ENCODE peak calls at places on chromosomes 3 and 15, in five cellular contexts. D is PC-3, Y is right lobe of liver, Z is tibial nerve, U is lung. B is an unnamed sample. For H3K4me1, the result is how much of the 10 kb centered on the place peaks cover.

GRCh38 chr3:14819671-14820070 is 909 bp downstream of the FGD5 start:
- DNase-seq in Z (no peak), D (no peak), Y (no peak), U (no peak), B (peak)

GRCh38 chr3:22835041-22835440 is 368.1 kb upstream of the UBE2E2 start:
- DNase-seq in U (no peak), Z (no peak), D (peak), Y (no peak), B (no peak)

GRCh38 chr3:103372031-103372430 is 937.2 kb downstream of the ZPLD1 start:
- DNase-seq in Z (no peak), D (no peak), U (no peak), Y (no peak), B (no peak)

GRCh38 chr15:65318870-65319356 is 14.4 kb downstream of the RNU5B-1 start:
- DNase-seq in D (peak), U (peak), Y (peak), Z (peak), B (peak)

GRCh38 chr3:17420668-17421067 is 321.8 kb downstream of the TBC1D5 start:
- DNase-seq in Y (no peak), D (peak), U (no peak), Z (no peak), B (no peak)

GRCh38 chr3:13135251-13135810 is 62.1 kb upstream of the IQSEC1 start:
- DNase-seq in U (no peak), D (no peak), Z (no peak), Y (peak), B (no peak)

GRCh38 chr15:60520041-60520824 is 41.3 kb upstream of the ICE2 start:
- DNase-seq in D (peak), U (no peak), Y (no peak), Z (no peak), B (no peak)

GRCh38 chr3:69451594-69451993 is 65.7 kb upstream of the FRMD4B start:
- DNase-seq in U (no peak), D (no peak), Z (no peak), Y (no peak), B (no peak)

GRCh38 chr3:75078290-75078689 is 463.8 kb upstream of the CNTN3 start:
- DNase-seq in U (no peak), Z (no peak), Y (no peak), D (no peak), B (no peak)

GRCh38 chr15:34233614-34234013 is 8.8 kb downstream of the EMC4 start:
- DNase-seq in D (no peak), Y (no peak), U (peak), Z (no peak), B (no peak)

GRCh38 chr15:97547381-97547780 is 413.1 kb upstream of the ARRDC4 start:
- DNase-seq in U (no peak), Y (no peak), D (no peak), Z (no peak), B (no peak)

GRCh38 chr15:31869640-31870335 is 160.5 kb upstream of the CHRNA7 start:
- DNase-seq in U (no peak), D (no peak), Y (no peak), Z (no peak), B (peak)

GRCh38 chr3:17639257-17639656 is 103.2 kb downstream of the TBC1D5 start:
- DNase-seq in D (peak), U (no peak), Y (no peak), Z (no peak), B (no peak)

GRCh38 chr15:74768771-74769342 is 13.0 kb upstream of the CSK start:
- DNase-seq in Z (peak), D (peak), Y (peak), U (peak), B (peak)

GRCh38 chr3:59698091-59698490 is 648.3 kb upstream of the CFAP20DC start:
- DNase-seq in Z (no peak), Y (no peak), U (no peak), D (no peak), B (no peak)

GRCh38 chr3:179100652-179101051 is 29.0 kb upstream of the ZMAT3 start:
- DNase-seq in U (no peak), Z (no peak), Y (no peak), D (peak), B (peak)

GRCh38 chr3:128197855-128198254 is 44.6 kb downstream of the EEFSEC start:
- DNase-seq in Y (no peak), U (no peak), D (no peak), Z (no peak), B (no peak)

GRCh38 chr15:34241376-34242350 is 16.8 kb downstream of the EMC4 start:
- DNase-seq in D (peak), Y (no peak), U (no peak), Z (no peak), B (no peak)

GRCh38 chr3:94024385-94024784 is 4.0 kb downstream of the STX19 start:
- DNase-seq in D (peak), U (no peak), Z (no peak), Y (no peak), B (no peak)

GRCh38 chr3:94019659-94020058 is 8.7 kb downstream of the STX19 start:
- DNase-seq in Y (no peak), Z (no peak), U (no peak), D (no peak), B (no peak)

GRCh38 chr3:94020293-94020692 is 8.1 kb downstream of the STX19 start:
- DNase-seq in Y (no peak), D (no peak), Z (no peak), U (no peak), B (no peak)
- H3K4me1 ChIP-seq in Y (under half), D (under half), Z (under half), U (under half), B (under half)

GRCh38 chr3:126658584-126658983 is 3.7 kb upstream of the TXNRD3 start:
- DNase-seq in D (no peak), U (no peak), Z (no peak), Y (no peak), B (no peak)

GRCh38 chr3:126661965-126662364 is 7.0 kb upstream of the TXNRD3 start:
- DNase-seq in Z (no peak), D (no peak), Y (no peak), U (no peak), B (no peak)

GRCh38 chr3:126657901-126658300 is 3.0 kb upstream of the TXNRD3 start:
- DNase-seq in U (no peak), Z (no peak), Y (no peak), D (no peak), B (no peak)

GRCh38 chr3:126661532-126661931 is 6.6 kb upstream of the TXNRD3 start:
- DNase-seq in U (no peak), Z (no peak), D (no peak), Y (no peak), B (no peak)

DNA sequence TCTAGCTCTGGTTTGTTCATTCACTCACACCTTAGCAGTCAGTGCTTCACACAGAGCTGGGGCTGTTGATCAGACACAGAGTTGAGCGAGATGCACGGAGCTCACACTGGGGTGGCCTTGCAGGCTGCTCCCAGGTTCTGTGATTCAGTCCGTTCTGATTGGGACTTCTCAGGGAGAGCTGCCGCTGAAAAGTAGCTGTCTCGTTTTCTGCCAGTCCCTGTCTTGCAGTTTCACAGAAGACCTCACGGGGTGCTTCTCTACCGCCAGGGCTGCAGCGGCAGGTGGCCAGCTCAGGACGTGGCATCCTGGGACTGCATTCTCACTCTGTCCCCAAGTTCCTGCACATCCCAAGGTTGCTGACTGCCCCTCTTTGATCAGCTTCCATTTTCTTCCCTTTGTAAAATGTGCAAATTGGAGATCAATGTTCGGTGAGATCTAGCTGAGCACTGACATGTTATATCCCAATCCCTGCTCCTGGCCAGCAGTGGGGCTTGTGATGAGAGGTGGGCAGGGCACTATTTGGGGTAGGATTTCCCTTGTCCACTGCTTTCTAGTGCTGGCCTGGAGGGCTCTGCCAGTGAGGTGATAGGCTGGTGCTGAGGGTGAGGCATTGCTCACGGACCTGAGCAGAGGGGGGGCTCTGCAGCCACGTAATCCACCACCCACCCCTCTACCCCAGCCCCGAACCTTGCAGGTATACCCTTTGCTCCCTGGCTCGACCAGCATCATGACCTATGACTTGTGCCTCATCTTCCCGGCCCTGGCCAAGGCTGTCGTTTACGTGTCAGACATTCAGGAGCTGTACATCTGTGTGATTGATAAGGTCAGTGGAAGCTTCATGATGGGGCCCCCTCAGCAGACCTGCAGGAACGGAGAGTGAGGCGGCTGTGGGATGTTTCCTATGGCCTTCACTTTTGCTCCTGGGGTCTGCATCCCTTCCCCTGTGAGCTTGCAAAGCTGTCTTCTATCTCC is 5.3 kb upstream of the TXNRD3 start:
- DNase-seq in Z (no peak), D (peak), Y (no peak), U (no peak), B (no peak)
- TF ChIP-seq CTCF in Z (no peak), D (peak), Y (no peak), U (no peak), B (peak)

GRCh38 chr3:64395490-64395889 is 170.2 kb upstream of the PRICKLE2 start:
- DNase-seq in Y (no peak), U (no peak), D (no peak), Z (no peak), B (no peak)
- H3K4me1 ChIP-seq in Y (under half), U (under half), D (under half), Z (under half), B (under half)

GRCh38 chr3:150546226-150547044 is at the start of the genes EIF2A and SERP1:
- DNase-seq in Z (peak), D (peak), U (peak), Y (peak), B (peak)

GRCh38 chr3:150544040-150544439 is 2.3 kb downstream of the SERP1 start:
- DNase-seq in U (no peak), D (peak), Z (no peak), Y (no peak), B (no peak)

GRCh38 chr3:150547045-150547753 is 612 bp downstream of the EIF2A start:
- DNase-seq in Y (no peak), Z (no peak), D (peak), U (no peak), B (no peak)

GRCh38 chr3:150544726-150545125 is 1.6 kb downstream of the SERP1 start:
- DNase-seq in Y (no peak), Z (no peak), U (no peak), D (peak), B (no peak)

DNA sequence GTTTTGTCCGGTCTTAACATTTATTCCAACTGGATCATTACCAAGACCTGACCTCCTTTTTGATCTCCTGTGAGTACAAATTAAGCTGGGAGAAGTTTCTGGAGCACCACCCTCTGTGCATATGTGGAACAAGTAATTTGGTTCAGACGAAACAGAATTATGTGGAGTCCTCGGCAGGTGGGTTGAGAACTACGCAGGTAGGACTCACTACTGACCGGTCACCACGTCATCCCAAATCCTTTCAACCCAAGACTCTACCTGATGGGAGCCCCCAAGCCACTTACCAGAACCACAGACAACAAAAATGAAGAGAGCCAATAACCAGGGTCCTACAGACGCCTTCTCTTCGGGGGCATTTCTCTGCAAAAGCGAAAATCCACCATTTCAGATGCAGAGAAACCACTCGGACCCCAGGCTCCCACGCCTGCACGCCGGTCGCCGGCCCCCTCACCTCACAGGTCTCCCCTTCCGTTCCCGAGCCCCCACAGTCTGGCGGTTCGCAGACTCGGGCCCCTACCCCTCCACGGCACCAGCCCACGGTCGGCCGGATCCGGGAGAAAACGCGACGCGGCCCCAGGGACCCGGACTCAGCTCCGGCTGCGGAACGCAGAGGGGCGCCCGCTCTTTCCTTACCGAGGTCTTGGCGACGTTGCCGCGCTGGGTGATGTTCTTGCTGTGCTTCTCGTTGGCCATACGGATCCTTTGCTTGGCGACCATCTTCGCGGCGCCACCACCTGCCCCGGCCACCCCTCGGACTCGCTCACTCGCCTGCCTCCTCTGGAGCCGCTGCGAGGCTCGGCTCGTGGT is 674 bp downstream of the SERP1 start:
- DNase-seq in U (no peak), D (peak), Y (peak), Z (peak), B (no peak)
- TF ChIP-seq CTCF in U (no peak), D (no peak), Y (no peak), Z (no peak), B (no peak)

GRCh38 chr3:52891615-52892081 is 5.7 kb downstream of the STIMATE start:
- DNase-seq in Z (no peak), U (no peak), Y (no peak), D (no peak), B (no peak)

GRCh38 chr3:52892290-52892624 is 5.1 kb downstream of the STIMATE start:
- DNase-seq in D (no peak), Y (peak), Z (no peak), U (no peak), B (no peak)

GRCh38 chr3:52893723-52894122 is 3.6 kb downstream of the STIMATE start:
- DNase-seq in U (no peak), Z (no peak), Y (peak), D (no peak), B (no peak)

GRCh38 chr3:52891164-52891563 is 6.2 kb downstream of the STIMATE start:
- DNase-seq in Z (no peak), U (peak), D (no peak), Y (no peak), B (no peak)

DNA sequence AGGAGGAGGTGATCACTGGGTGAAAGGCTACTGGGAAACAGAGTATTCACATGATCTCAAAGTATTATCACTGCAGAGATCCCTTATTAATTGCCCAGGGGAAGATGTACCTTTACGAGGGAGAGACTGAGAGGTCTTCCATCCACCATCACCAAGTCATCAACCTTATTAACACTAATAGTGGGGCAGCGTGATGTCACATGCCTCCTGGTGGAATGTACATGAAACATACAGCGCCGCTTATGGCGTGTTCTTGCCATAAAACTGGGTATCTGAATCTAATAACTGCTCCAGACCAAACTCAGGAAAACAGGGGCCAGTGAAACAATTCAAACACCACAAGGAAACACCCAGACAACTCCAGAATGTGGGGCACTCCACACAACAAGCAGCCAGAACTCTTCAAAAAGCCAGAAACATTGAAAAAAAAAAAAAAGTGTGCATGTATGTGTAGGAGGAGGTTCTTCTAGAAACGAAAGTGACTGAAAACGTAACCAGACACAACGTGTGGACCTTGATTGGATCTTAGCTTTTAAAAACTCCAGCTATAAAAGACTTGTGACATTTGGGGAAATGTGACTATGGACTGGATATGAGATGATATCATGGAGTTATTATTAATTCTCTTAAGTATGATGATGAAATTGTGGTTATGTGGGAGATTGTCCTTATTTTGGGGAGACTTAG is 4.6 kb downstream of the STIMATE start:
- DNase-seq in Z (no peak), Y (no peak), D (no peak), U (no peak), B (no peak)
- H3K4me1 ChIP-seq in Z (half or more), Y (under half), D (under half), U (under half), B (under half)

DNA sequence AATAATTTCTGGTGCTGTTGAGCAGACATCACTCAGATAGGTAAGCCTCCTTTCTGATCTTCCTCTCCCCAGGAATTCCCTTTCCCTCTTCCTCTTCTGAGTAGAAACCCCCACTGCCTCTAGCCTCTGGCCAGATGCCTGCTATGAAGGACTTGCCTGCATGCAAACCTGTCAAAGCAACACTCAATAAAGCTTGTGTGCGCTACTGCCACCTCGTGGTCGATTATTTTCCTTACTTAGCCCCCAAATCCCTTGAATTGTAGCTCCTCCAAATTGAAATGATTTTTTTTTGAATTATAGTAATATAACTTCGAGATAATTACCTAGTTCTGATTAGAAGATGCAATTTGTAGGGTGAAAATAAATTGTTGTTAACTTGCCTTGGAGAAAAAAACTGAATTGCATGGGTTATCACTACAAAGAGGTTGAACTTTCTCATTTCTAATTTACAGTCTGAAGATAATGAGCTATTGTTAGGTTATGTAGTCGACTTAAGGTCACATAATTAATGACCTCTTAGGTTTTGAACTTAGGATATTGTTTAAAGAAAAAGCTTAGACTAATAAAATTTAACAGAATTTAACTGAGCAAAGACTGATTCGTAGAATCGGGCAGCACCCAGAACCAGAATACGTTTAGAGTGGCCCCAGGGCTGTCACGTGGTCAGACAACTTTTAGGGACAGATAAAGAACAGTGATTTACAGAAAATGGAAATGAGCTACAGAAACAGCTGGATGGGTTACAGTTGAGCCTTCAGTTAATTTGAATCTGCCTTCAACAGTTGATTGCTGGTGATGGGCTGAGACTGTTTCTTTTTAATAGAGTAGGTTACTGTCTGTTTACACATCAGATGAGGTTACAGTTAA is 269.3 kb downstream of the ARPP21 start:
- DNase-seq in D (peak), Z (peak), Y (peak), U (peak), B (peak)
- TF ChIP-seq CTCF in D (peak), Z (peak), Y (peak), U (peak), B (peak)